ENCODE peak calls at places on chromosomes 3 and 15, in seven cellular contexts. Y is Caco-2, E is esophagus muscularis mucosa, O is brain microvascular endothelial cell, H is right atrium auricular region, U is heart left ventricle, K is mammary epithelial cell. F is an unnamed sample.

GRCh38 chr3:186476044-186476468 is 68.1 kb downstream of the CRYGS start:
- DNase-seq in Y (no peak), O (no peak), K (peak), E (peak), U (no peak), H (no peak), F (no peak)

GRCh38 chr3:70006089-70006488 is 6.6 kb downstream of the SAMMSON start:
- DNase-seq in Y (no peak), E (no peak), O (no peak), U (no peak), H (no peak), K (no peak), F (no peak)

GRCh38 chr3:67765575-67765974 is 111.2 kb upstream of the SUCLG2 start:
- DNase-seq in H (no peak), E (no peak), U (no peak), K (no peak), O (no peak), Y (no peak), F (no peak)

GRCh38 chr3:72262707-72263106 is 477.8 kb upstream of the PROK2 start:
- DNase-seq in U (no peak), H (no peak), O (no peak), E (no peak), Y (no peak), K (no peak), F (no peak)

GRCh38 chr15:64673866-64674265 is 101.5 kb downstream of the RBPMS2 start:
- DNase-seq in E (no peak), Y (no peak), H (no peak), O (no peak), U (no peak), K (no peak), F (no peak)

GRCh38 chr3:177228601-177229190 is 31.4 kb upstream of the TBL1XR1 start:
- DNase-seq in O (no peak), K (no peak), H (no peak), U (no peak), E (no peak), Y (no peak), F (no peak)

GRCh38 chr3:106609666-106610301 is 741.0 kb upstream of the CBLB start:
- DNase-seq in E (no peak), Y (peak), H (peak), U (peak), O (peak), K (peak), F (peak)

GRCh38 chr3:157115069-157116006 is 44.6 kb downstream of the CCNL1 start:
- DNase-seq in E (no peak), Y (peak), K (peak), H (no peak), U (no peak), O (peak), F (no peak)

GRCh38 chr3:72821170-72821781 is 27.0 kb downstream of the SHQ1 start:
- DNase-seq in Y (peak), E (no peak), K (peak), H (no peak), O (peak), U (peak), F (no peak)

GRCh38 chr3:53081318-53081717 is 35.4 kb upstream of the SFMBT1 start:
- DNase-seq in E (no peak), Y (no peak), O (no peak), U (no peak), H (no peak), K (no peak), F (no peak)

GRCh38 chr3:185739264-185739701 is 85.6 kb downstream of the IGF2BP2 start:
- DNase-seq in K (no peak), H (no peak), Y (peak), U (no peak), O (no peak), E (no peak), F (no peak)

GRCh38 chr15:66830358-66830757 is 128.3 kb downstream of the SMAD6 start:
- DNase-seq in K (peak), E (no peak), H (no peak), U (peak), Y (no peak), O (peak), F (no peak)

GRCh38 chr3:114127517-114127916 is 51.3 kb downstream of the DRD3 start:
- DNase-seq in U (no peak), O (no peak), H (no peak), Y (no peak), K (no peak), E (no peak), F (no peak)

GRCh38 chr3:55406666-55407425 is 80.3 kb downstream of the WNT5A start:
- DNase-seq in K (peak), O (no peak), U (no peak), Y (no peak), H (no peak), E (no peak), F (no peak)

GRCh38 chr15:64780600-64781156 is 5.3 kb upstream of the RBPMS2 start:
- DNase-seq in H (no peak), K (no peak), E (no peak), O (no peak), U (no peak), Y (no peak), F (no peak)

GRCh38 chr3:10466186-10466585 is 39.2 kb downstream of the ATP2B2 start:
- DNase-seq in O (no peak), Y (no peak), H (no peak), K (peak), U (no peak), E (no peak), F (no peak)

GRCh38 chr3:49276475-49277356 is at the start of gene C3orf62:
- DNase-seq in K (peak), E (peak), Y (no peak), U (peak), H (peak), O (peak), F (no peak)

GRCh38 chr3:15731024-15731423 is 66.8 kb downstream of the ANKRD28 start:
- DNase-seq in U (no peak), H (no peak), O (no peak), E (no peak), Y (no peak), K (no peak), F (no peak)

GRCh38 chr15:80584561-80584964 is 110.5 kb upstream of the ABHD17C start:
- DNase-seq in K (no peak), Y (no peak), O (no peak), U (no peak), E (no peak), H (no peak), F (no peak)

GRCh38 chr3:63349583-63350177 is 71.6 kb downstream of the SYNPR start:
- DNase-seq in K (peak), Y (peak), E (no peak), H (no peak), U (no peak), O (peak), F (peak)

DNA sequence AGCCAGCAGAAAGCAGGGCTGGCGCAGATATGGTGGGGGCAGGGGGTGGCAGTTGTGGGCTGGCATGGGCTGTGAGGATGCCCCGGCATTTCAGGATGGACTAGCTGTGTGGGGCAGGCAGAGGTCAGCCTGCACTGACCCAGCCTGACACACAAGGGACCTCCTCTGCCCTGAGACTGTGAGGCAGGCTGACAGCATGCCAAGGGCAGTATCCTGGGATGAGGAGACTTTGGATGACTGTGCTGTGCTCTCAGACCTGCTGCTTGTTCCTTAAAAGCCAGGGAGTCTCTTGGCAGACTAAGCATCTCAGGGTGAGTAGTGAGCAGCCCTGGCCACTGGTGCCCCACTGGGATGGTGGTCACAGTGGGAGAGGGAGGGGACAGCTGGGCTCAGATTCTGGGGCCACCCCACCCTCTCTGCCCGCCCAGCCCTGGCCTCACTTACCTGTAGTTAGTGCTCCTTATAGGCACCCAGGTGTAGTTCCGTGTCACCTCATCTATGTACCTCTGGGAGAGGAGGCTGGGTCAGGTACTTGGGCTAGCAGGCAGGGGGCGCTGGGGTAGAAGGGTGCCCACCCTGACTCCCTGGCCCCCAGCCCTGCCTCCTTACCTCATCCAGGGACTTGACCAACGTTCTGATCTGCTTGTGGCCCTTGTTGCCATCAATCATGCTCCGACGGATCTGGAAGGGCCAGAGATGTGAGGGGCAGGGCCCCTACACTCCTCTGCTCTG is 16.0 kb upstream of the TMEM115 start:
- DNase-seq in H (no peak), O (no peak), K (no peak), E (no peak), Y (no peak), U (no peak), F (no peak)
- TF ChIP-seq CTCF in H (no peak), O (peak), K (no peak), E (no peak), Y (peak), U (no peak), F (peak)

GRCh38 chr3:131142580-131142979 is 115.9 kb downstream of the NEK11 start:
- DNase-seq in E (no peak), H (no peak), Y (no peak), K (no peak), O (no peak), U (no peak), F (no peak)
- TF ChIP-seq CTCF in E (no peak), H (no peak), Y (no peak), K (no peak), O (peak), U (no peak), F (no peak)

GRCh38 chr15:46786886-46787285 is 930.4 kb upstream of the SEMA6D start:
- DNase-seq in U (peak), E (no peak), O (no peak), H (no peak), Y (no peak), K (no peak), F (no peak)
- TF ChIP-seq CTCF in U (no peak), E (no peak), O (no peak), H (no peak), Y (no peak), K (no peak), F (no peak)

DNA sequence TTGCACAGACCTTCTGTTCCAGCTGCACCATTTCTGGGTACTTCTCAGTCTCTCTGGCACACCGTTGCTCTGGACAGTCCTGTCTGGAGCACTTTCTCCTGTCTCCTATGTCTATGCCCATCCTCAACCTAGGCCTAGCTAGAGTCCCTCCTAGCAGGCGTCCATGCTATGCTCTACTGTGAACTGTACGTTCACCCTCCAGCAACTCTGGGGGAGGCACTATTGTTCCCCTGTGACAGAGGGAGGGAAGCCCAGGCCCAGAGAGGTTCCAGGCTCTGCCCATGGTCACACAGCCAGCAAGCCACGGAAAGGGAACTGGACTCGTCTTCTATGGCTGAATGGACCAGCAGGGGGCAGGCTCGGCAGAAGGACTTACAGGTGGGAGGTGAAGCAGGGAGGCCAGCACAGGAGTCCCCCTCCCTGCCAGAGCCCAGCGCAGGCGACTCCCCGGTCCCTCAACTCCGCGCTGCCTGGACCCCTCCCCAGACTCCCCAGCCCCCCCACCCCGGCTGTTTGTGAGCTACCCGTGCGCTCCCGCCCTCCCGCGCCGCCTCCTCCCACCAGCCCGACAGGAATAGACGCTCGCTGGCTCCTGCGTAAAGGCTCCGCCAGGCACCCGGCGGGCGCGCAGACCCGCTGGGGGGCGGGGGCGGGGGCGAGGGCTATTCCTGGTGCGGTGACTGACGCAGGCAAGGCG is 1.7 kb upstream of the LINGO1 start:
- DNase-seq in E (no peak), Y (peak), H (peak), U (peak), K (peak), O (peak), F (peak)
- TF ChIP-seq CTCF in E (no peak), Y (peak), H (peak), U (peak), K (peak), O (peak), F (peak)